ENCODE peak calls at places on chromosomes 4 and X, in six cellular contexts. F is GM13977; R is epithelial cell of proximal tubule; Z is GM13976; V is CD4-positive, alpha-beta T cell; D is BE2C. K is an unnamed sample.
A peak's percentile ranks its signal among the peaks of the same experiment; 100 is the strongest.

GRCh38 chr4:55175779-55176231 is 50.4 kb upstream of the KDR start:
- DNase-seq in F (no peak), R (no peak), Z (no peak), V (no peak), D (no peak), K (no peak)

GRCh38 chr4:175298119-175298518 is 380.0 kb downstream of the ADAM29 start:
- DNase-seq in F (no peak), R (no peak), Z (no peak), V (no peak), D (no peak), K (no peak)

GRCh38 chr4:81566076-81566663 is 94.5 kb upstream of the RASGEF1B start:
- DNase-seq in F (no peak), R (no peak), Z (no peak), V (no peak), D (no peak), K (no peak)

GRCh38 chrX:2495595-2495994 is 5.2 kb downstream of the DHRSX start:
- DNase-seq in F (no peak), R (no peak), Z (no peak), V (no peak), D (no peak), K (no peak)

GRCh38 chr4:79050521-79050880 is 111.3 kb upstream of the PAQR3 start:
- DNase-seq in F (no peak), R (no peak), Z (no peak), V (no peak), D (no peak), K (no peak)

GRCh38 chrX:146907391-146908240 is 93.1 kb upstream of the CXorf51A start:
- DNase-seq in F (no peak), R (no peak), Z (no peak), V (no peak), D (no peak), K (no peak)

GRCh38 chrX:80808854-80809493 is 703 bp downstream of the BRWD3 start:
- DNase-seq in F (no peak), R (no peak), Z (peak; percentile 11), V (no peak), D (peak; percentile 6), K (peak; percentile 18)

GRCh38 chr4:143653031-143653430 is 47.4 kb downstream of the FREM3 start:
- DNase-seq in F (no peak), R (no peak), Z (no peak), V (no peak), D (no peak), K (no peak)

GRCh38 chrX:70313503-70313902 is 23.6 kb downstream of the KIF4A start:
- DNase-seq in F (no peak), R (no peak), Z (no peak), V (no peak), D (no peak), K (no peak)

GRCh38 chr4:53380221-53380620 is 2.8 kb downstream of the FIP1L1 start:
- DNase-seq in F (no peak), R (no peak), Z (no peak), V (no peak), D (no peak), K (no peak)

GRCh38 chr4:157005193-157005592 is 33.6 kb upstream of the PDGFC start:
- DNase-seq in F (no peak), R (no peak), Z (no peak), V (no peak), D (no peak), K (no peak)

GRCh38 chr4:6834867-6835266 is 52.3 kb downstream of the KIAA0232 start:
- DNase-seq in F (no peak), R (peak; percentile 39), Z (no peak), V (no peak), D (no peak), K (no peak)

GRCh38 chrX:153938226-153938786 is 3.5 kb upstream of the NAA10 start:
- DNase-seq in F (no peak), R (no peak), Z (no peak), V (no peak), D (no peak), K (no peak)

GRCh38 chrX:50402886-50403285 is 67.7 kb downstream of the DGKK start:
- DNase-seq in F (no peak), R (no peak), Z (no peak), V (no peak), D (no peak), K (no peak)

GRCh38 chrX:42290608-42291007 is 367.3 kb upstream of the CASK start:
- DNase-seq in F (no peak), R (no peak), Z (no peak), V (no peak), D (no peak), K (no peak)

GRCh38 chrX:40077906-40078305 is 19.9 kb downstream of the BCOR start:
- DNase-seq in F (no peak), R (no peak), Z (no peak), V (no peak), D (no peak), K (no peak)

GRCh38 chrX:6599230-6599629 is 64.3 kb upstream of the VCX3A start:
- DNase-seq in F (no peak), R (no peak), Z (no peak), V (no peak), D (no peak), K (no peak)

GRCh38 chr4:73021634-73022033 is 47.9 kb downstream of the COX18 start:
- DNase-seq in F (peak; percentile 58), R (peak; percentile 16), Z (peak; percentile 46), V (no peak), D (peak; percentile 27), K (no peak)
- TF ChIP-seq CTCF in F (peak; percentile 57), R (peak; percentile 65), Z (peak; percentile 34), V (peak; percentile 14), D (peak; percentile 53), K (no peak)

GRCh38 chr4:103645991-103646390 is 73.8 kb downstream of the TACR3 start:
- DNase-seq in F (no peak), R (no peak), Z (no peak), V (no peak), D (no peak), K (no peak)

GRCh38 chr4:103648541-103648940 is 71.2 kb downstream of the TACR3 start:
- DNase-seq in F (no peak), R (no peak), Z (no peak), V (no peak), D (no peak), K (no peak)
- TF ChIP-seq CTCF in F (no peak), R (no peak), Z (no peak), V (no peak), D (no peak), K (no peak)

GRCh38 chrX:134752558-134752957 is 94.3 kb upstream of the PLAC1 start:
- DNase-seq in F (no peak), R (no peak), Z (no peak), V (no peak), D (no peak), K (no peak)

GRCh38 chrX:134749651-134750450 is 91.6 kb upstream of the PLAC1 start:
- DNase-seq in F (no peak), R (no peak), Z (no peak), V (no peak), D (no peak), K (no peak)

GRCh38 chrX:134758652-134759051 is 100.4 kb upstream of the PLAC1 start:
- DNase-seq in F (no peak), R (no peak), Z (no peak), V (no peak), D (no peak), K (no peak)

GRCh38 chrX:134753185-134754008 is 95.1 kb upstream of the PLAC1 start:
- DNase-seq in F (no peak), R (no peak), Z (no peak), V (no peak), D (peak; percentile 16), K (no peak)
- TF ChIP-seq CTCF in F (no peak), R (peak; percentile 53), Z (no peak), V (no peak), D (peak; percentile 53), K (no peak)

GRCh38 chr4:106670911-106671310 is 302.3 kb upstream of the GIMD1 start:
- DNase-seq in F (no peak), R (no peak), Z (no peak), V (no peak), D (no peak), K (no peak)
- TF ChIP-seq CTCF in F (no peak), R (no peak), Z (no peak), V (no peak), D (no peak), K (no peak)

GRCh38 chr4:18536420-18536819 is 514.9 kb upstream of the LCORL start:
- DNase-seq in F (no peak), R (no peak), Z (no peak), V (no peak), D (no peak), K (no peak)
- TF ChIP-seq CTCF in F (no peak), R (no peak), Z (no peak), V (no peak), D (peak; percentile 27), K (no peak)

GRCh38 chrX:94576367-94577004 is 902.5 kb downstream of the FAM133A start:
- DNase-seq in F (no peak), R (no peak), Z (no peak), V (no peak), D (no peak), K (no peak)
- TF ChIP-seq CTCF in F (peak; percentile 20), R (no peak), Z (no peak), V (no peak), D (no peak), K (no peak)